ENCODE peak calls at places on chromosomes 6 and 20, in seven cellular contexts. One of them, this sample, is unnamed.
A peak's percentile ranks its signal among the peaks of the same experiment; 100 is the strongest.

GRCh38 chr6:45911691-45912090 is 104.0 kb downstream of the CLIC5 start:
- DNase-seq in H9: no peak
- DNase-seq in H1: no peak
- DNase-seq in neuronal stem cell: no peak
- DNase-seq in mesenchymal stem cell: no peak
- DNase-seq in trophoblast cell: no peak
- DNase-seq in IMR-90: no peak
- DNase-seq in this sample: no peak

GRCh38 chr6:43292763-43293318 is 5.2 kb upstream of the SLC22A7 start:
- DNase-seq in IMR-90: no peak
- DNase-seq in neuronal stem cell: no peak
- DNase-seq in H9: no peak
- DNase-seq in H1: no peak
- DNase-seq in mesenchymal stem cell: no peak
- DNase-seq in trophoblast cell: no peak
- DNase-seq in this sample: no peak

GRCh38 chr20:61697666-61698597 is 367.7 kb downstream of the TAF4 start:
- DNase-seq in IMR-90: no peak
- DNase-seq in H1: no peak
- DNase-seq in neuronal stem cell: no peak
- DNase-seq in H9: no peak
- DNase-seq in trophoblast cell: no peak
- DNase-seq in mesenchymal stem cell: no peak
- DNase-seq in this sample: no peak

GRCh38 chr6:40394381-40394780 is 192.8 kb downstream of the LRFN2 start:
- DNase-seq in neuronal stem cell: no peak
- DNase-seq in H1: peak; percentile 30
- DNase-seq in H9: no peak
- DNase-seq in mesenchymal stem cell: no peak
- DNase-seq in IMR-90: no peak
- DNase-seq in trophoblast cell: no peak
- DNase-seq in this sample: no peak

GRCh38 chr20:34579191-34579661 is 20.7 kb downstream of the MAP1LC3A start:
- DNase-seq in mesenchymal stem cell: peak; percentile 82
- DNase-seq in H1: no peak
- DNase-seq in IMR-90: peak; percentile 82
- DNase-seq in H9: no peak
- DNase-seq in trophoblast cell: peak; percentile 70
- DNase-seq in neuronal stem cell: no peak
- DNase-seq in this sample: no peak

GRCh38 chr20:12570371-12570770 is 438.4 kb upstream of the SPTLC3 start:
- DNase-seq in neuronal stem cell: peak; percentile 27
- DNase-seq in IMR-90: no peak
- DNase-seq in trophoblast cell: peak; percentile 21
- DNase-seq in mesenchymal stem cell: peak; percentile 36
- DNase-seq in H9: peak; percentile 81
- DNase-seq in H1: peak; percentile 64
- DNase-seq in this sample: peak; percentile 92

GRCh38 chr6:54881066-54881733 is 34.6 kb downstream of the FAM83B start:
- DNase-seq in IMR-90: no peak
- DNase-seq in H1: no peak
- DNase-seq in neuronal stem cell: no peak
- DNase-seq in H9: no peak
- DNase-seq in mesenchymal stem cell: no peak
- DNase-seq in trophoblast cell: no peak
- DNase-seq in this sample: no peak

GRCh38 chr20:56985286-56985685 is 281.2 kb downstream of the BMP7 start:
- DNase-seq in H1: no peak
- DNase-seq in mesenchymal stem cell: no peak
- DNase-seq in H9: no peak
- DNase-seq in IMR-90: no peak
- DNase-seq in trophoblast cell: peak; percentile 32
- DNase-seq in neuronal stem cell: no peak
- DNase-seq in this sample: no peak

GRCh38 chr6:45959534-45960195 is 56.0 kb downstream of the CLIC5 start:
- DNase-seq in H1: no peak
- DNase-seq in IMR-90: no peak
- DNase-seq in trophoblast cell: peak; percentile 50
- DNase-seq in H9: no peak
- DNase-seq in mesenchymal stem cell: peak; percentile 18
- DNase-seq in neuronal stem cell: no peak
- DNase-seq in this sample: no peak

GRCh38 chr6:31776961-31777666 is at the start of gene VWA7:
- DNase-seq in H9: no peak
- DNase-seq in neuronal stem cell: no peak
- DNase-seq in trophoblast cell: peak; percentile 48
- DNase-seq in H1: peak; percentile 63
- DNase-seq in mesenchymal stem cell: peak; percentile 66
- DNase-seq in IMR-90: peak; percentile 70
- DNase-seq in this sample: peak; percentile 60

DNA sequence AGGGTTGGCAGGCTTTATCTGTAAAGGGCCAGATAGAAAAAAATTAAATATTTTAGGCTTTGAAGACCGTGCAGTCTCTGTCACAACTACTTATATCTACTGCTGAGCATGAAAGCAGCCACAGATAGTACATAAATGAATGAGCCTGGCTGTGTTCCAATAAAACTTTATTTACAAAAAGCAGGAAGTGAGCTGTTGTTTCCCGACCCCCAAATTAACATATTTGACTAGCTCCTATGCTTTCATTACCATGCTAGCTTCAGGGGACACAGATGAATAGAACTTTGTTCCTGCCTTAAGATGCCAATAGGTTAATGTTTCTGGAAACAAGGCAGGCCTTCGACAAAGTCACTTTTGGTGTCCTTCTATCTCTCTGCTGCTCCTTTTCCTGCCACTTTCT is 1058.0 kb upstream of the FLRT3 start:
- DNase-seq in H9: no peak
- DNase-seq in IMR-90: no peak
- DNase-seq in trophoblast cell: no peak
- DNase-seq in H1: no peak
- DNase-seq in mesenchymal stem cell: no peak
- DNase-seq in neuronal stem cell: no peak
- DNase-seq in this sample: no peak
- H3K27ac ChIP-seq in H9: no peak overlapping the region
- H3K27ac ChIP-seq in IMR-90: no peak overlapping the region
- H3K27ac ChIP-seq in trophoblast cell: no peak overlapping the region
- H3K27ac ChIP-seq in H1: no peak overlapping the region
- H3K27ac ChIP-seq in mesenchymal stem cell: no peak overlapping the region
- H3K27ac ChIP-seq in neuronal stem cell: no peak overlapping the region
- H3K27ac ChIP-seq in this sample: no peak overlapping the region

DNA sequence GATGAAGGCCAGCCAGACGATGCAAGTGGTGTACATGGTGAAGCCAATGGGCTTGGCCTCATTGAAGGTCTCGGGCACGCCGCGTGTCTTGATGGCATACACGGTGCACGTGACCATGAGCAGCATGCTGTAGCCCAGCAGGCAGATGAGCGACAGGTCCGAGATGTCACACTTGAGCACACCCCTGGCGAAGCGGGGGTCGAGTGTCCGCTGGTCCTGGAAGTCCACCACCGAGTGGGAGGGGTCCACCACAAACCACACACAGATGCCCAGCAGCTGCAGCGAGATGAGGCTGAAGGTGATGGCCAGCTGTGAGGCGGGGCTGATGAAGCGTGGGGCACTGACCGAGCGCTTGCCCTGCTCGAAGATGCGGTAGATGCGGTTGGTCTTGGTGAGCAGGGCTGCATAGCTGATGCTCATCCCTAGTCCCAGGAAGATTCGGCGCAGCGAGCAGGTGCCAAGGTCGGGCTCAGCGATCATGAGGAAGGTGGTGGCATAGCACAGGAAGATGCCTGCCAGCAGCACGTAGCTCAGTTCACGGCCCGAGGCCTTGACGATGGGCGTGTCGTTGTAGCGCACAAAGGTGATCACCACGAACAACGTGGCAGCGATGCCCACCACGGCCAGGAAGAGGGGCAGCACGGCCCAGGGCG is 110.1 kb downstream of the GRM4 start:
- DNase-seq in H9: no peak
- DNase-seq in mesenchymal stem cell: no peak
- DNase-seq in H1: no peak
- DNase-seq in trophoblast cell: no peak
- DNase-seq in IMR-90: no peak
- DNase-seq in neuronal stem cell: no peak
- DNase-seq in this sample: no peak
- H3K23ac ChIP-seq in H9: no peak overlapping the region
- H3K23ac ChIP-seq in mesenchymal stem cell: no peak overlapping the region
- H3K23ac ChIP-seq in H1: no peak overlapping the region
- H3K23ac ChIP-seq in trophoblast cell: no peak overlapping the region
- H3K23ac ChIP-seq in IMR-90: no peak overlapping the region
- H3K23ac ChIP-seq in neuronal stem cell: peak overlapping the region; percentile 39
- H3K23ac ChIP-seq in this sample: no peak overlapping the region

GRCh38 chr6:90005048-90005827 is 111.0 kb downstream of the GJA10 start:
- DNase-seq in trophoblast cell: no peak
- DNase-seq in neuronal stem cell: no peak
- DNase-seq in IMR-90: no peak
- DNase-seq in mesenchymal stem cell: no peak
- DNase-seq in H9: no peak
- DNase-seq in H1: no peak
- DNase-seq in this sample: no peak
- H3K18ac ChIP-seq in trophoblast cell: no peak overlapping the region
- H3K18ac ChIP-seq in neuronal stem cell: peak overlapping the region; percentile 40
- H3K18ac ChIP-seq in IMR-90: no peak overlapping the region
- H3K18ac ChIP-seq in mesenchymal stem cell: no peak overlapping the region
- H3K18ac ChIP-seq in H9: no peak overlapping the region
- H3K18ac ChIP-seq in H1: no peak overlapping the region
- H3K18ac ChIP-seq in this sample: no peak overlapping the region

DNA sequence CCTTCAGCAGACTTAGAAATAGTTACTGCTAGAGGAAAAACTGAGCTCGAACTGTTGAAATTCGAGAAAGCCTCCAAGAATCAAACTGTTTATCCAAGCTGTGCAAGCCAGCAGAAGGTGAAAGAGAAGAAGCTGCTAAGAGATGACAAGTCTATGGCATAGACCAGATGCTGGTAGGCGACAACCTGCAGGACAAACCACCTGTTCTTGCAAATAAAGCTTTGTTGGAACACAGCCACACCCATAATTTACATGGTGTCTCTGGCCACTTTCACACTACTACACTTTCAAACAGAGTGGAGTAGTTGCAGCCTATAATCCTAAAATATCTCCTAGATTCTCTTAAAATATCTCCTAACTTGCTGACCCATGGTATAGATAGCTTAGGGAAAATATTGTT is 33.3 kb downstream of the TNFRSF21 start:
- DNase-seq in H9: no peak
- DNase-seq in neuronal stem cell: no peak
- DNase-seq in trophoblast cell: no peak
- DNase-seq in mesenchymal stem cell: no peak
- DNase-seq in H1: no peak
- DNase-seq in IMR-90: peak; percentile 5
- DNase-seq in this sample: no peak
- H3K27ac ChIP-seq in H9: no peak overlapping the region
- H3K27ac ChIP-seq in neuronal stem cell: no peak overlapping the region
- H3K27ac ChIP-seq in trophoblast cell: no peak overlapping the region
- H3K27ac ChIP-seq in mesenchymal stem cell: no peak overlapping the region
- H3K27ac ChIP-seq in H1: no peak overlapping the region
- H3K27ac ChIP-seq in IMR-90: no peak overlapping the region
- H3K27ac ChIP-seq in this sample: no peak overlapping the region

DNA sequence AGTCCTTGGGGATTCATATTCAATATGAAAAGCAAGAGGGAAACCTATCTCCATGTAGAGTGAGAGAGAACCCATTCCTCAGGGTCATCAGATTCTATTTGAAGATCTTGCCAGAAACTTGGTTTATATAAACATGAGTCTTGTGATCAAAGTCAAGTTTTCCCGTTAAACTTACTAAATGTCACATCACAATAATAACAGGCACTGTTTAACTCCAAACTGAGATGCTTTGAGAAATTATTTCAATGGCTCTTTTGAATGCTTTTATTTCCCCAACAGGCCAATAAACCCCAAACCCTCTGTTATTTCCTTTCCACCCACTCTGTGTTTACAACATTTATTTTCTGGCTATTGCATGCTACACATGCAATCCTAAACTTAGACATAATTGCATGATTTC is 31.2 kb upstream of the SSTR4 start:
- DNase-seq in trophoblast cell: no peak
- DNase-seq in H1: no peak
- DNase-seq in neuronal stem cell: no peak
- DNase-seq in H9: no peak
- DNase-seq in mesenchymal stem cell: no peak
- DNase-seq in IMR-90: no peak
- DNase-seq in this sample: no peak
- H3K23ac ChIP-seq in trophoblast cell: no peak overlapping the region
- H3K23ac ChIP-seq in H1: no peak overlapping the region
- H3K23ac ChIP-seq in neuronal stem cell: no peak overlapping the region
- H3K23ac ChIP-seq in H9: no peak overlapping the region
- H3K23ac ChIP-seq in mesenchymal stem cell: no peak overlapping the region
- H3K23ac ChIP-seq in IMR-90: no peak overlapping the region
- H3K23ac ChIP-seq in this sample: no peak overlapping the region

DNA sequence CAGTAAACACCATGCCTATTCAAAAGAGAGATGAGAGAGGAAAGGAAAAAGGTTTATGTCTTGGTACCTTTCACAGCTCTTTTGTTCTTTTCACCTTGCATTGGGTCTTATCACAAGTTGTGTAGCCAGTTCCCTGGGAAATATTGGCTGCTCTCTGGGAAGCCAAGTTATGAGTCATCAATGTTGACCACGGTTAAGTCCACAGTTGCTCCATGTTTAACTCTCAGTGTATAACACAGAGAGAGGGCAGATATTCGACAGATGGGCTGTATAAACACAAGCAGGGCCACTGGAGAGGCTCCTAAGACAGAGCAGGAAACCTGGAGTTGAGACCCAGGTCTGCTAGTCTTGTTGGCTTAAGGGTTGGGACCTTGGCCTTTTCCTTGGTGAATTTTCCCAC is 718.6 kb downstream of the QKI start:
- DNase-seq in neuronal stem cell: no peak
- DNase-seq in H9: no peak
- DNase-seq in IMR-90: no peak
- DNase-seq in H1: no peak
- DNase-seq in mesenchymal stem cell: peak; percentile 56
- DNase-seq in trophoblast cell: peak; percentile 21
- DNase-seq in this sample: no peak
- H3K18ac ChIP-seq in neuronal stem cell: no peak overlapping the region
- H3K18ac ChIP-seq in H9: no peak overlapping the region
- H3K18ac ChIP-seq in IMR-90: no peak overlapping the region
- H3K18ac ChIP-seq in H1: no peak overlapping the region
- H3K18ac ChIP-seq in mesenchymal stem cell: no peak overlapping the region
- H3K18ac ChIP-seq in trophoblast cell: no peak overlapping the region
- H3K18ac ChIP-seq in this sample: no peak overlapping the region

GRCh38 chr6:170152111-170152926 is 138.6 kb downstream of the DLL1 start:
- DNase-seq in mesenchymal stem cell: no peak
- DNase-seq in IMR-90: no peak
- DNase-seq in neuronal stem cell: peak; percentile 20
- DNase-seq in H1: peak; percentile 62
- DNase-seq in H9: peak; percentile 70
- DNase-seq in trophoblast cell: peak; percentile 50
- DNase-seq in this sample: peak; percentile 63

GRCh38 chr6:170152989-170153388 is 137.9 kb downstream of the DLL1 start:
- DNase-seq in neuronal stem cell: peak; percentile 62
- DNase-seq in trophoblast cell: peak; percentile 67
- DNase-seq in IMR-90: no peak
- DNase-seq in mesenchymal stem cell: no peak
- DNase-seq in H1: no peak
- DNase-seq in H9: peak; percentile 72
- DNase-seq in this sample: peak; percentile 90

GRCh38 chr6:170149681-170150589 is 140.9 kb downstream of the DLL1 start:
- DNase-seq in mesenchymal stem cell: no peak
- DNase-seq in neuronal stem cell: no peak
- DNase-seq in H1: no peak
- DNase-seq in IMR-90: no peak
- DNase-seq in H9: no peak
- DNase-seq in trophoblast cell: no peak
- DNase-seq in this sample: no peak

GRCh38 chr6:170150590-170150945 is 140.3 kb downstream of the DLL1 start:
- DNase-seq in H1: no peak
- DNase-seq in trophoblast cell: no peak
- DNase-seq in neuronal stem cell: no peak
- DNase-seq in IMR-90: no peak
- DNase-seq in mesenchymal stem cell: no peak
- DNase-seq in H9: no peak
- DNase-seq in this sample: peak; percentile 9

GRCh38 chr6:170151235-170152110 is 139.4 kb downstream of the DLL1 start:
- DNase-seq in trophoblast cell: no peak
- DNase-seq in H1: no peak
- DNase-seq in neuronal stem cell: no peak
- DNase-seq in IMR-90: no peak
- DNase-seq in mesenchymal stem cell: no peak
- DNase-seq in H9: no peak
- DNase-seq in this sample: peak; percentile 54
- H3K27ac ChIP-seq in trophoblast cell: no peak overlapping the region
- H3K27ac ChIP-seq in H1: no peak overlapping the region
- H3K27ac ChIP-seq in neuronal stem cell: no peak overlapping the region
- H3K27ac ChIP-seq in IMR-90: no peak overlapping the region
- H3K27ac ChIP-seq in mesenchymal stem cell: no peak overlapping the region
- H3K27ac ChIP-seq in H9: no peak overlapping the region
- H3K27ac ChIP-seq in this sample: no peak overlapping the region

This sample was measured in mesendoderm.